ENCODE peak calls at places on chromosomes 6 and 20, in seven cellular contexts. E is GM03348; B is head of caudate nucleus; Z is stimulated activated CD8-positive, alpha-beta memory T cell treated with anti-CD3 and anti-CD28 coated beads, Interleukin-12 subunit alpha, Interleukin-12 subunit beta, amount 100 ng/mL, for 4 hours; G is posterior cingulate gyrus; S is BE2C; D is nucleus accumbens. A is an unnamed sample.

GRCh38 chr6:3351105-3351676 is 92.4 kb downstream of the PSMG4 start:
- DNase-seq in E (no peak), B (no peak), Z (no peak), G (no peak), S (no peak), D (peak; percentile 62), A (no peak)

GRCh38 chr20:24698189-24698588 is 228.8 kb downstream of the SYNDIG1 start:
- DNase-seq in E (no peak), B (no peak), Z (no peak), G (no peak), S (no peak), D (no peak), A (no peak)

GRCh38 chr6:10383312-10384063 is 31.4 kb downstream of the TFAP2A start:
- DNase-seq in E (peak; percentile 29), B (no peak), Z (no peak), G (no peak), S (no peak), D (no peak), A (no peak)

GRCh38 chr6:84805145-84805544 is 40.7 kb upstream of the TBX18 start:
- DNase-seq in E (no peak), B (no peak), Z (no peak), G (no peak), S (no peak), D (no peak), A (no peak)

GRCh38 chr20:51600016-51600420 is 57.5 kb upstream of the NFATC2 start:
- DNase-seq in E (no peak), B (no peak), Z (no peak), G (peak; percentile 25), S (no peak), D (no peak), A (no peak)

GRCh38 chr20:57378646-57379262 is 12.4 kb upstream of the RBM38 start:
- DNase-seq in E (no peak), B (no peak), Z (no peak), G (no peak), S (no peak), D (no peak), A (no peak)

GRCh38 chr6:138818496-138819194 is 22.8 kb downstream of the ECT2L start:
- DNase-seq in E (no peak), B (no peak), Z (no peak), G (no peak), S (no peak), D (no peak), A (no peak)

GRCh38 chr6:166776571-166776970 is 149.5 kb upstream of the RPS6KA2 start:
- DNase-seq in E (no peak), B (no peak), Z (no peak), G (no peak), S (no peak), D (no peak), A (no peak)

GRCh38 chr20:7459123-7459522 is 481.1 kb downstream of the HAO1 start:
- DNase-seq in E (no peak), B (no peak), Z (no peak), G (no peak), S (no peak), D (no peak), A (no peak)

GRCh38 chr6:160931378-160932343 is 59.9 kb upstream of the MAP3K4 start:
- DNase-seq in E (no peak), B (no peak), Z (no peak), G (peak; percentile 12), S (no peak), D (no peak), A (no peak)

GRCh38 chr20:40241944-40242343 is 447.1 kb downstream of the MAFB start:
- DNase-seq in E (no peak), B (no peak), Z (no peak), G (no peak), S (no peak), D (no peak), A (no peak)

GRCh38 chr6:43851204-43851855 is 81.3 kb downstream of the VEGFA start:
- DNase-seq in E (peak; percentile 98), B (no peak), Z (no peak), G (no peak), S (no peak), D (no peak), A (no peak)

GRCh38 chr6:107977283-107977682 is 19.3 kb upstream of the SEC63 start:
- DNase-seq in E (peak; percentile 43), B (no peak), Z (no peak), G (no peak), S (no peak), D (no peak), A (no peak)

GRCh38 chr6:140897804-140898573 is 1234.7 kb upstream of the GJE1 start:
- DNase-seq in E (no peak), B (no peak), Z (no peak), G (no peak), S (no peak), D (no peak), A (no peak)

GRCh38 chr6:113182370-113183141 is 674.6 kb upstream of the MARCKS start:
- DNase-seq in E (peak; percentile 59), B (no peak), Z (no peak), G (no peak), S (no peak), D (no peak), A (no peak)

GRCh38 chr6:149896491-149896890 is 1.4 kb downstream of the RAET1E start:
- DNase-seq in E (peak; percentile 31), B (no peak), Z (no peak), G (no peak), S (no peak), D (no peak), A (no peak)

GRCh38 chr20:57964011-57964862 is 254.4 kb upstream of the PMEPA1 start:
- DNase-seq in E (peak; percentile 53), B (peak; percentile 35), Z (no peak), G (peak; percentile 32), S (no peak), D (peak; percentile 83), A (peak; percentile 30)

GRCh38 chr6:33744895-33745546 is 1.7 kb downstream of the IP6K3 start:
- DNase-seq in E (no peak), B (no peak), Z (no peak), G (no peak), S (no peak), D (no peak), A (no peak)

GRCh38 chr20:25984933-25985332 is 288.3 kb upstream of the ZNF337 start:
- DNase-seq in E (peak; percentile 74), B (peak; percentile 50), Z (peak; percentile 6), G (peak; percentile 46), S (peak; percentile 79), D (peak; percentile 83), A (peak; percentile 69)

GRCh38 chr6:56484669-56485068 is 158.0 kb downstream of the DST start:
- DNase-seq in E (peak; percentile 28), B (no peak), Z (no peak), G (no peak), S (no peak), D (no peak), A (no peak)

GRCh38 chr6:149563203-149563927 is 2.8 kb upstream of the GINM1 start:
- DNase-seq in E (peak; percentile 85), B (no peak), Z (no peak), G (no peak), S (no peak), D (no peak), A (no peak)

GRCh38 chr6:15073344-15073789 is 172.5 kb upstream of the JARID2 start:
- DNase-seq in E (no peak), B (peak; percentile 22), Z (no peak), G (no peak), S (no peak), D (peak; percentile 21), A (no peak)

GRCh38 chr6:165439928-165440554 is 130.6 kb upstream of the C6orf118 start:
- DNase-seq in E (peak; percentile 33), B (no peak), Z (no peak), G (no peak), S (no peak), D (no peak), A (no peak)

GRCh38 chr20:59078231-59078630 is 35.6 kb upstream of the PRELID3B start:
- DNase-seq in E (no peak), B (no peak), Z (no peak), G (no peak), S (no peak), D (no peak), A (no peak)

GRCh38 chr20:25285856-25286798 is 38.2 kb downstream of the PYGB start:
- DNase-seq in E (no peak), B (no peak), Z (no peak), G (no peak), S (peak; percentile 4), D (no peak), A (no peak)

GRCh38 chr6:111551521-111552231 is 54.0 kb downstream of the TRAF3IP2 start:
- DNase-seq in E (no peak), B (no peak), Z (no peak), G (no peak), S (peak; percentile 24), D (peak; percentile 50), A (no peak)

A was measured in psoas muscle.